ENCODE peak calls at places on chromosomes 6 and 20, in six cellular contexts. One of them, this sample, is unnamed. For H3K9me3, the result is how much of the 10 kb centered on the place peaks cover.

GRCh38 chr6:113697642-113698410 is 159.3 kb upstream of the MARCKS start:
- DNase-seq in hepatocyte: no peak
- DNase-seq in BE2C: no peak
- DNase-seq in heart right ventricle: no peak
- DNase-seq in thoracic aorta: no peak
- DNase-seq in astrocyte: peak
- DNase-seq in this sample: no peak

GRCh38 chr6:15969236-15969778 is 159.6 kb upstream of the MYLIP start:
- DNase-seq in hepatocyte: no peak
- DNase-seq in BE2C: no peak
- DNase-seq in thoracic aorta: no peak
- DNase-seq in astrocyte: peak
- DNase-seq in heart right ventricle: no peak
- DNase-seq in this sample: no peak

GRCh38 chr6:17392978-17393334 is 439 bp upstream of the CAP2 start:
- DNase-seq in heart right ventricle: no peak
- DNase-seq in thoracic aorta: no peak
- DNase-seq in astrocyte: no peak
- DNase-seq in BE2C: no peak
- DNase-seq in hepatocyte: no peak
- DNase-seq in this sample: no peak

GRCh38 chr6:167113047-167113446 is 9.8 kb upstream of the CCR6 start:
- DNase-seq in hepatocyte: no peak
- DNase-seq in BE2C: no peak
- DNase-seq in heart right ventricle: no peak
- DNase-seq in astrocyte: no peak
- DNase-seq in thoracic aorta: no peak
- DNase-seq in this sample: no peak

GRCh38 chr20:32925481-32926196 is 66.9 kb downstream of the EFCAB8 start:
- DNase-seq in BE2C: no peak
- DNase-seq in heart right ventricle: no peak
- DNase-seq in thoracic aorta: no peak
- DNase-seq in astrocyte: no peak
- DNase-seq in hepatocyte: no peak
- DNase-seq in this sample: no peak

GRCh38 chr6:80357674-80358073 is 251.2 kb downstream of the BCKDHB start:
- DNase-seq in hepatocyte: no peak
- DNase-seq in astrocyte: no peak
- DNase-seq in BE2C: no peak
- DNase-seq in heart right ventricle: no peak
- DNase-seq in thoracic aorta: no peak
- DNase-seq in this sample: no peak

GRCh38 chr20:51574248-51575033 is 31.9 kb upstream of the NFATC2 start:
- DNase-seq in BE2C: no peak
- DNase-seq in astrocyte: no peak
- DNase-seq in heart right ventricle: no peak
- DNase-seq in hepatocyte: no peak
- DNase-seq in thoracic aorta: no peak
- DNase-seq in this sample: no peak

GRCh38 chr6:6772751-6773150 is 184.2 kb downstream of the LY86 start:
- DNase-seq in BE2C: no peak
- DNase-seq in astrocyte: no peak
- DNase-seq in heart right ventricle: no peak
- DNase-seq in hepatocyte: no peak
- DNase-seq in thoracic aorta: no peak
- DNase-seq in this sample: no peak

GRCh38 chr6:2951723-2952122 is 19.6 kb downstream of the SERPINB6 start:
- DNase-seq in thoracic aorta: no peak
- DNase-seq in hepatocyte: no peak
- DNase-seq in heart right ventricle: no peak
- DNase-seq in astrocyte: no peak
- DNase-seq in BE2C: no peak
- DNase-seq in this sample: no peak

GRCh38 chr6:134964451-134965203 is 14.7 kb upstream of the ALDH8A1 start:
- DNase-seq in BE2C: no peak
- DNase-seq in heart right ventricle: no peak
- DNase-seq in astrocyte: peak
- DNase-seq in hepatocyte: no peak
- DNase-seq in thoracic aorta: no peak
- DNase-seq in this sample: no peak

GRCh38 chr6:113018351-113019151 is 671.4 kb downstream of the RFPL4B start:
- DNase-seq in heart right ventricle: peak
- DNase-seq in thoracic aorta: no peak
- DNase-seq in astrocyte: peak
- DNase-seq in BE2C: no peak
- DNase-seq in hepatocyte: peak
- DNase-seq in this sample: no peak

GRCh38 chr6:158485411-158485810 is 74.5 kb upstream of the TMEM181 start:
- DNase-seq in astrocyte: peak
- DNase-seq in BE2C: no peak
- DNase-seq in hepatocyte: no peak
- DNase-seq in heart right ventricle: no peak
- DNase-seq in thoracic aorta: no peak
- DNase-seq in this sample: no peak

GRCh38 chr20:9359561-9360308 is 154.7 kb upstream of the LAMP5 start:
- DNase-seq in astrocyte: peak
- DNase-seq in thoracic aorta: no peak
- DNase-seq in heart right ventricle: peak
- DNase-seq in BE2C: peak
- DNase-seq in hepatocyte: peak
- DNase-seq in this sample: no peak

GRCh38 chr6:56642366-56643261 is at the start of gene DST:
- DNase-seq in astrocyte: peak
- DNase-seq in hepatocyte: peak
- DNase-seq in thoracic aorta: no peak
- DNase-seq in BE2C: no peak
- DNase-seq in heart right ventricle: no peak
- DNase-seq in this sample: no peak

GRCh38 chr6:84263557-84263956 is 36.1 kb upstream of the CEP162 start:
- DNase-seq in BE2C: no peak
- DNase-seq in astrocyte: no peak
- DNase-seq in heart right ventricle: no peak
- DNase-seq in hepatocyte: no peak
- DNase-seq in thoracic aorta: no peak
- DNase-seq in this sample: no peak

GRCh38 chr6:81304486-81304885 is 448.0 kb downstream of the TENT5A start:
- DNase-seq in astrocyte: peak
- DNase-seq in BE2C: no peak
- DNase-seq in hepatocyte: no peak
- DNase-seq in thoracic aorta: no peak
- DNase-seq in heart right ventricle: no peak
- DNase-seq in this sample: no peak

GRCh38 chr6:106119526-106119925 is 33.4 kb downstream of the PRDM1 start:
- DNase-seq in hepatocyte: peak
- DNase-seq in BE2C: no peak
- DNase-seq in astrocyte: no peak
- DNase-seq in thoracic aorta: no peak
- DNase-seq in heart right ventricle: no peak
- DNase-seq in this sample: no peak

GRCh38 chr20:13638162-13638495 is 603 bp downstream of the TASP1 start:
- DNase-seq in heart right ventricle: no peak
- DNase-seq in hepatocyte: no peak
- DNase-seq in thoracic aorta: no peak
- DNase-seq in astrocyte: peak
- DNase-seq in BE2C: no peak
- DNase-seq in this sample: no peak

GRCh38 chr6:53199765-53200164 is 51.1 kb upstream of the GCM1 start:
- DNase-seq in BE2C: no peak
- DNase-seq in astrocyte: no peak
- DNase-seq in thoracic aorta: no peak
- DNase-seq in heart right ventricle: no peak
- DNase-seq in hepatocyte: no peak
- DNase-seq in this sample: no peak

GRCh38 chr6:147538821-147539220 is 30.3 kb downstream of the SAMD5 start:
- DNase-seq in thoracic aorta: no peak
- DNase-seq in astrocyte: no peak
- DNase-seq in BE2C: no peak
- DNase-seq in hepatocyte: no peak
- DNase-seq in heart right ventricle: no peak
- DNase-seq in this sample: no peak

GRCh38 chr20:56178219-56178618 is 70.3 kb upstream of the MC3R start:
- DNase-seq in thoracic aorta: no peak
- DNase-seq in hepatocyte: no peak
- DNase-seq in BE2C: no peak
- DNase-seq in heart right ventricle: no peak
- DNase-seq in astrocyte: no peak
- DNase-seq in this sample: no peak
- H3K9me3 ChIP-seq in thoracic aorta: under half
- H3K9me3 ChIP-seq in hepatocyte: under half
- H3K9me3 ChIP-seq in BE2C: under half
- H3K9me3 ChIP-seq in heart right ventricle: under half
- H3K9me3 ChIP-seq in astrocyte: under half
- H3K9me3 ChIP-seq in this sample: under half

GRCh38 chr20:56289652-56290051 is 41.1 kb downstream of the MC3R start:
- DNase-seq in hepatocyte: no peak
- DNase-seq in thoracic aorta: no peak
- DNase-seq in BE2C: no peak
- DNase-seq in astrocyte: no peak
- DNase-seq in heart right ventricle: no peak
- DNase-seq in this sample: no peak
- H3K9me3 ChIP-seq in hepatocyte: under half
- H3K9me3 ChIP-seq in thoracic aorta: under half
- H3K9me3 ChIP-seq in BE2C: under half
- H3K9me3 ChIP-seq in astrocyte: under half
- H3K9me3 ChIP-seq in heart right ventricle: under half
- H3K9me3 ChIP-seq in this sample: under half

GRCh38 chr6:168343239-168344167 is 23.9 kb upstream of the DACT2 start:
- DNase-seq in astrocyte: no peak
- DNase-seq in hepatocyte: no peak
- DNase-seq in BE2C: no peak
- DNase-seq in thoracic aorta: no peak
- DNase-seq in heart right ventricle: no peak
- DNase-seq in this sample: no peak
- H3K9me3 ChIP-seq in astrocyte: under half
- H3K9me3 ChIP-seq in hepatocyte: under half
- H3K9me3 ChIP-seq in BE2C: under half
- H3K9me3 ChIP-seq in thoracic aorta: under half
- H3K9me3 ChIP-seq in heart right ventricle: under half
- H3K9me3 ChIP-seq in this sample: under half

GRCh38 chr20:19015326-19015725 is 197.1 kb upstream of the SLC24A3 start:
- DNase-seq in astrocyte: no peak
- DNase-seq in thoracic aorta: no peak
- DNase-seq in heart right ventricle: no peak
- DNase-seq in BE2C: no peak
- DNase-seq in hepatocyte: no peak
- DNase-seq in this sample: no peak
- H3K9me3 ChIP-seq in astrocyte: under half
- H3K9me3 ChIP-seq in thoracic aorta: under half
- H3K9me3 ChIP-seq in heart right ventricle: under half
- H3K9me3 ChIP-seq in BE2C: under half
- H3K9me3 ChIP-seq in hepatocyte: under half
- H3K9me3 ChIP-seq in this sample: under half

GRCh38 chr20:60466683-60467022 is 508.4 kb downstream of the CDH26 start:
- DNase-seq in thoracic aorta: no peak
- DNase-seq in heart right ventricle: no peak
- DNase-seq in BE2C: no peak
- DNase-seq in astrocyte: no peak
- DNase-seq in hepatocyte: no peak
- DNase-seq in this sample: no peak
- H3K9me3 ChIP-seq in thoracic aorta: under half
- H3K9me3 ChIP-seq in heart right ventricle: under half
- H3K9me3 ChIP-seq in BE2C: under half
- H3K9me3 ChIP-seq in astrocyte: under half
- H3K9me3 ChIP-seq in hepatocyte: under half
- H3K9me3 ChIP-seq in this sample: under half

GRCh38 chr20:3811421-3812258 is 8.7 kb upstream of the AP5S1 start:
- DNase-seq in BE2C: peak
- DNase-seq in thoracic aorta: peak
- DNase-seq in astrocyte: peak
- DNase-seq in hepatocyte: peak
- DNase-seq in heart right ventricle: peak
- DNase-seq in this sample: peak
- H3K9me3 ChIP-seq in BE2C: under half
- H3K9me3 ChIP-seq in thoracic aorta: under half
- H3K9me3 ChIP-seq in astrocyte: under half
- H3K9me3 ChIP-seq in hepatocyte: under half
- H3K9me3 ChIP-seq in heart right ventricle: under half
- H3K9me3 ChIP-seq in this sample: under half